ENCODE peak calls at places on chromosomes 16 and 17, in seven cellular contexts. N is PC-3, R is pancreas, F is esophagus squamous epithelium, H is endodermal cell, C is cardiac muscle cell, B is tibial nerve. D is an unnamed sample. For H3K4me1, the result is how much of the 10 kb centered on the place peaks cover.

GRCh38 chr16:87333101-87333500 is 15.9 kb upstream of the C16orf95 start:
- DNase-seq in N (no peak), R (peak), F (no peak), H (no peak), C (no peak), B (no peak), D (no peak)

GRCh38 chr16:2799205-2799851 is 1.1 kb downstream of the PRSS41 start:
- DNase-seq in N (no peak), R (peak), F (no peak), H (peak), C (no peak), B (no peak), D (peak)

GRCh38 chr16:20051611-20052010 is 22.1 kb downstream of the GPR139 start:
- DNase-seq in N (no peak), R (no peak), F (no peak), H (peak), C (no peak), B (no peak), D (no peak)

GRCh38 chr17:6796887-6797490 is 21.0 kb downstream of the FBXO39 start:
- DNase-seq in N (peak), R (no peak), F (no peak), H (no peak), C (no peak), B (no peak), D (no peak)

GRCh38 chr16:69481901-69482341 is 57.5 kb downstream of the CYB5B start:
- DNase-seq in N (no peak), R (peak), F (no peak), H (peak), C (peak), B (peak), D (no peak)

GRCh38 chr16:65414284-65414984 is 292.6 kb upstream of the CDH11 start:
- DNase-seq in N (peak), R (no peak), F (no peak), H (no peak), C (peak), B (no peak), D (no peak)

GRCh38 chr16:54194008-54194731 is 92.4 kb downstream of the IRX3 start:
- DNase-seq in N (no peak), R (peak), F (no peak), H (no peak), C (peak), B (peak), D (no peak)

GRCh38 chr17:55327225-55328088 is 62.7 kb downstream of the HLF start:
- DNase-seq in N (peak), R (no peak), F (no peak), H (peak), C (no peak), B (no peak), D (peak)

GRCh38 chr17:77687921-77688320 is 270.6 kb upstream of the TNRC6C start:
- DNase-seq in N (no peak), R (no peak), F (no peak), H (peak), C (no peak), B (no peak), D (no peak)

GRCh38 chr16:17529982-17530760 is 59.4 kb upstream of the XYLT1 start:
- DNase-seq in N (no peak), R (no peak), F (no peak), H (no peak), C (no peak), B (no peak), D (no peak)

GRCh38 chr17:58254803-58255202 is 16.4 kb downstream of the LPO start:
- DNase-seq in N (peak), R (no peak), F (no peak), H (peak), C (no peak), B (no peak), D (no peak)

GRCh38 chr17:4507361-4508111 is 8.9 kb downstream of the SPNS2 start:
- DNase-seq in N (no peak), R (no peak), F (no peak), H (no peak), C (no peak), B (no peak), D (no peak)

GRCh38 chr17:4506892-4507291 is 8.2 kb downstream of the SPNS2 start:
- DNase-seq in N (no peak), R (no peak), F (no peak), H (no peak), C (no peak), B (no peak), D (no peak)

GRCh38 chr17:4505187-4505586 is 6.5 kb downstream of the SPNS2 start:
- DNase-seq in N (peak), R (no peak), F (no peak), H (peak), C (no peak), B (no peak), D (no peak)

GRCh38 chr17:4508207-4508606 is 9.5 kb downstream of the SPNS2 start:
- DNase-seq in N (no peak), R (no peak), F (no peak), H (no peak), C (no peak), B (no peak), D (no peak)

DNA sequence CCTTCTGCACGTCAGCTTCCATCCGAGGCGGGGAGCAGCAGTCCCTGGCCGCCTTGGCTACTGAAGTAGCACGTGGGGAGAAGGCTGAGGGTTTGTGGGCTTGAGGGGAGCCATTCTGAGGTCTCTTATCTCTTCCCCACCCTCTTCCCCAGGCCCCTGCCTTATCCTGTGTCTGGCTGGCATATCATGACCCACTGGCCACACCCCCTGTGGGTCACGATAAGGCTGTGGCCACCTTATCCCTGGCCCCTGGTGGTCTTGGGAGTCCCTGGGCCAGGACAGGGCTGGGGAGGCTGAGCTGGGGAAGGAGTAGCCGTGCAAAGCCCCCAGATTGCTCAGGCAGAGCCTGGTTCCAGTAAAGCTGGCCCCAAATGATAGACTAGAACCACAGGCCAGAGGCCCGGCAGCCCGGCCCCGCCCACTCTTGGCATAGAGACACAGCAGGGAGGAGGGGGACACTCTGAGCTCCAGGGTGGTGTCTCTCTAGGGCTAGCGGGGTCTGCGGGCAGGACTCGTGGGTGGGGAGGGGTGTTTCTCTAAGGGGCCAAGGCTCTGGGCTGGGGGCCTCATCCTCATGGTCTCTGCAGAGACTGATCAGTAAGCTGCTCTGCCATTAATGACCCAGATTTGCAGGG is 7.6 kb downstream of the SPNS2 start:
- DNase-seq in N (no peak), R (no peak), F (no peak), H (no peak), C (no peak), B (no peak), D (no peak)
- H3K4me1 ChIP-seq in N (under half), R (under half), F (under half), H (under half), C (under half), B (under half), D (under half)

DNA sequence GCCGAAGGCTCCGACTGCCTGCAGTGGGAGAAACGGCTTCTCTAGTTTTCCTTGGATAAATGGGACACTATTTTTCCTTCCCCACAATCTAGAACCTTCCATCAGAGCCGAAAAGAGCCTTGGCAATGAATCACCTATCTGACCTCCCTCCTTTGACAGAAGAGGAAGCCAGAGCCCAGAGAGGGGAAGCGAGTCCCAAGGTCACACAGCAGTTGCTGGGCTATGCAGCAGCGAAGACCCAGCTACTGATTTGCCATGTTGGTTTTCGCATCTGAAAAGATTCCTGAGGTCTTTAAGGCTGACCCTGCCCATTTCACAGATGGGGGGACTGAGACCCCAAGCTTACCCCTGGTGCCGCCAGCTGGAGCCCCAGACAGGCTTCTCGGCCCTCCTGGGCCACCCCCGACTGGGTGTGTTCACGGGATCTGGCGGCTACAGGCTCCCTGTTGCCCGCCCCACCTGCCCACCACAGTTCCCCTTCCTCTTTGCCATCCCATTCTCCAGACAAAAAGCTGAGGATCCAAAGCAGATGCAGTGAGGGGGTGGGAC is 45.9 kb downstream of the RAI1 start:
- DNase-seq in N (no peak), R (no peak), F (no peak), H (no peak), C (no peak), B (no peak), D (no peak)
- H3K4me1 ChIP-seq in N (under half), R (under half), F (half or more), H (under half), C (under half), B (under half), D (under half)

DNA sequence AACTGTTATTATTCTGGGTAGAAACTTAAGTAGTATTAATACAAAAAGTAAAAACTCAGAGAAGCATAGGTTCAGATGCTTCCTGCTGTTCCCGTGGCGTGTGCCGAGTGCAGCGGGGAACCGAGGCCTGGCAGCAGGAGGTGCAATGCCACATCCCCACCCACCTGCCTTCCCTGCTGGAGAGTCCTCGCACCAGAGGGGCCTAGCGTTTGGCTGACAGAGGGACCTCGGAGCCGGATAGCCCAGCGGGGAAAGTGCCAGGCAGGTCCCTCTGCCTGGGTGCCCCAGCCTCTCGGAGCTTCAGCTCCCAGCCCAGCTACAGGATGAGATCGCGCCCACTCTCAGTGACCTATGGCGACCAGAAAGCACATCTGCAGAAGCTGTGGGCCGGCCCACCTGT is 169.6 kb upstream of the GSE1 start:
- DNase-seq in N (no peak), R (no peak), F (no peak), H (no peak), C (no peak), B (no peak), D (no peak)
- H3K4me1 ChIP-seq in N (under half), R (under half), F (under half), H (under half), C (under half), B (under half), D (under half)

GRCh38 chr16:70696368-70696767 is 10.5 kb upstream of the MTSS2 start:
- DNase-seq in N (no peak), R (peak), F (no peak), H (no peak), C (no peak), B (no peak), D (no peak)

GRCh38 chr16:70697601-70698170 is 11.8 kb upstream of the MTSS2 start:
- DNase-seq in N (no peak), R (no peak), F (no peak), H (no peak), C (no peak), B (no peak), D (no peak)

GRCh38 chr16:70695351-70696070 is 9.7 kb upstream of the MTSS2 start:
- DNase-seq in N (peak), R (peak), F (no peak), H (peak), C (no peak), B (no peak), D (no peak)

GRCh38 chr16:70698901-70699300 is 13.0 kb upstream of the MTSS2 start:
- DNase-seq in N (no peak), R (no peak), F (no peak), H (no peak), C (no peak), B (no peak), D (no peak)

DNA sequence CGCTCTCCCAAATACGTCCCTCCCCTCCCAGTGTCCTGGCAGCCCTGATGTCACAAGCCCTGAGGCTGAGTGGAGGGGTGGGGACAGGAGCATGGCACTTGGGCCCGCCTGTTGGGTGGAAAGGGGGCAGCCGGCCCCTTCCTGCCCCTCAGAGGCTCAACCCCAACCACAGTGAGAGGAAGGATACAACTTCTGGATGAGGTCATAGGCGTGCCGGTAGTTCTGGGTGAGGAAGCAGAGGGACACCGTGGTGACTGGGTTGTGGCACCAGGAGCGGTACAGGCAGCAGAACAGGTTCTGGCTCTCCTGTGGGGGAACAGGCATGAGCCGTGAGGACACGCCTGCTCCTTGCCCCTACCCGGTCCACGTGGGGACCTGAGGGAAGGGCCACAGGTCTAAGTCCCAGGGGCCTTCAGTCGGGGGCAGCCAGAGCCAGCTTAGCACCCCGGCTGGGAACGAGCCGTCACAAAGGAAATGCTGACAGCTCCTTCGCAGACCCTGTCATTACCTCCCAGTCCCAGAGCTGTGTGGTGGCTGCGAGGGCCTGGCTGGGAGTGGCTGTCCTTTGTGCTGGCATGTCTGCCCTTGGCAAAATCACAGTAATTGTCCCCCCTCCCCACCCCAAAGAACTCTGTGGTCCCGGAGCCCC is 11.2 kb upstream of the MTSS2 start:
- DNase-seq in N (peak), R (no peak), F (no peak), H (peak), C (no peak), B (no peak), D (no peak)
- H3K4me1 ChIP-seq in N (under half), R (under half), F (half or more), H (under half), C (half or more), B (half or more), D (under half)

DNA sequence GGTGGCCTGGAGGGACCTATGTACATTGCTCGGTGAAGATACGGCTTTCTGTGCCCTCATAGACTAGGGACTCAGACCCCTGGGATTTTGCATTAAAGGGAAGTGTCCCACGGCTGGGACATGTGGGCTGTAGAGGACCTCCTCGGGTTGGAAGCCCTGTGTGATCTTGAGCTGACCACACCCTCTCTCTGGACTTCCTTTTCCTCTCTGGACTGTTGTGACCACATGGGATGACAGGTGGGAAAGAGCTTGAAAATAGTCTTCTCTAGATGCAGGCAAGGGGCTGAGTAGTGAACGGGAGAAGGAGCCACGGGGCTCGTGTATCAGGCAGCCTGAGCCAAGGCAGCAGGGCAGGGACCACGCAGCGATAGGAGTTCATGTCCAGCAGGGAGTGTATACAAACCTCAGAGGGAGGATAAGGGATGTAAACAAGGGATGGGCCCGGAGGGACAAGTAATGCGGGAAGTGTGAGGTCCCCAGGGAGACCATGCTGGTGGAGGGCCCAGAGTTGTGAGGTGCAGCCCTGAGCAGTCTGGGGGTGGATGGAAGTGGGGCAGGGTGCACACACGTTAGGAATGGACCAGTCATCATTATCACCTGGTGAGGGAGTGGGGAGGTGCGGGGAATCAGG is 4.5 kb upstream of the SLC4A1 start:
- DNase-seq in N (no peak), R (no peak), F (no peak), H (no peak), C (no peak), B (no peak), D (no peak)
- H3K4me1 ChIP-seq in N (under half), R (under half), F (under half), H (under half), C (under half), B (under half), D (under half)

GRCh38 chr16:75072239-75072947 is 44.2 kb downstream of the LDHD start:
- DNase-seq in N (no peak), R (no peak), F (no peak), H (no peak), C (no peak), B (no peak), D (no peak)
- H3K4me1 ChIP-seq in N (under half), R (under half), F (under half), H (under half), C (under half), B (under half), D (under half)

GRCh38 chr17:2212328-2212981 is 91.1 kb downstream of the SMG6 start:
- DNase-seq in N (peak), R (no peak), F (no peak), H (no peak), C (peak), B (peak), D (no peak)

GRCh38 chr17:2213291-2213960 is 90.2 kb downstream of the SMG6 start:
- DNase-seq in N (no peak), R (no peak), F (no peak), H (no peak), C (peak), B (no peak), D (no peak)

GRCh38 chr17:2214047-2214717 is 89.4 kb downstream of the SMG6 start:
- DNase-seq in N (no peak), R (no peak), F (no peak), H (peak), C (peak), B (peak), D (no peak)

GRCh38 chr17:2210726-2211125 is 92.9 kb downstream of the SMG6 start:
- DNase-seq in N (no peak), R (no peak), F (no peak), H (no peak), C (no peak), B (no peak), D (no peak)

GRCh38 chr17:2211661-2212327 is 91.8 kb downstream of the SMG6 start:
- DNase-seq in N (no peak), R (no peak), F (no peak), H (no peak), C (no peak), B (no peak), D (no peak)
- H3K4me1 ChIP-seq in N (under half), R (under half), F (under half), H (under half), C (half or more), B (under half), D (under half)

GRCh38 chr16:88758944-88759244 is 26.1 kb downstream of the PIEZO1 start:
- DNase-seq in N (no peak), R (no peak), F (no peak), H (no peak), C (no peak), B (no peak), D (no peak)
- H3K4me1 ChIP-seq in N (under half), R (under half), F (half or more), H (under half), C (under half), B (under half), D (under half)

GRCh38 chr16:84740596-84741071 is 40.8 kb downstream of the USP10 start:
- DNase-seq in N (no peak), R (no peak), F (no peak), H (no peak), C (no peak), B (no peak), D (no peak)
- H3K4me1 ChIP-seq in N (under half), R (under half), F (under half), H (under half), C (under half), B (under half), D (under half)

D was measured in Caco-2.